ENCODE peak calls at places on chromosomes 13 and 19, in ten cellular contexts. D is HTR-8/SVneo; N is Peyer's patch; E is HCEC 1CT; C is ACHN; W is islet precursor cell; Z is EH; F is right atrium auricular region; M is cardiac septum; G is activated CD8-positive, alpha-beta memory T cell treated with anti-CD3 and anti-CD28 coated beads, Interleukin-2, amount 50 U/mL, for 48 hours. X is an unnamed sample.

GRCh38 chr19:52945652-52946321 is 16.9 kb downstream of the ZNF816 start:
- DNase-seq in M (no peak), C (no peak), E (no peak), G (no peak), Z (no peak), F (no peak), W (no peak), D (no peak), N (no peak), X (no peak)

GRCh38 chr19:5321851-5322681 is 18.5 kb downstream of the PTPRS start:
- DNase-seq in Z (peak; percentile 31), E (no peak), G (peak; percentile 62), M (peak; percentile 78), C (no peak), N (peak; percentile 65), W (no peak), F (no peak), D (no peak), X (no peak)

GRCh38 chr19:50496189-50497029 is 14.6 kb downstream of the JOSD2 start:
- DNase-seq in M (peak; percentile 88), G (no peak), C (no peak), Z (no peak), E (no peak), F (no peak), W (peak; percentile 98), N (no peak), D (no peak), X (no peak)

GRCh38 chr13:42377640-42378382 is 105.9 kb downstream of the AKAP11 start:
- DNase-seq in E (no peak), F (no peak), M (no peak), N (peak; percentile 56), Z (no peak), D (no peak), C (no peak), G (no peak), W (no peak), X (no peak)

GRCh38 chr13:51814825-51815650 is 11.1 kb upstream of the DHRS12 start:
- DNase-seq in C (peak; percentile 62), F (peak; percentile 75), G (peak; percentile 82), W (peak; percentile 82), M (peak; percentile 82), Z (peak; percentile 65), E (peak; percentile 43), D (peak; percentile 65), N (peak; percentile 91), X (no peak)

GRCh38 chr13:51924756-51925544 is 63.2 kb downstream of the CCDC70 start:
- DNase-seq in D (no peak), M (peak; percentile 31), G (peak; percentile 10), C (no peak), Z (no peak), F (no peak), W (no peak), E (no peak), N (no peak), X (no peak)

GRCh38 chr19:48962029-48962848 is 2.9 kb upstream of the FTL start:
- DNase-seq in D (peak; percentile 56), E (peak; percentile 17), G (peak; percentile 73), W (peak; percentile 80), Z (peak; percentile 54), C (peak; percentile 55), M (peak; percentile 95), N (peak; percentile 93), F (no peak), X (no peak)

GRCh38 chr19:53553159-53553558 is 15.2 kb downstream of the ZNF331 start:
- DNase-seq in M (no peak), C (no peak), G (no peak), Z (no peak), E (no peak), W (no peak), N (no peak), F (no peak), D (no peak), X (no peak)

GRCh38 chr19:12840091-12841079 is 2.1 kb downstream of the MAST1 start:
- DNase-seq in N (peak; percentile 70), D (no peak), E (peak; percentile 62), W (peak; percentile 97), G (peak; percentile 87), Z (peak; percentile 82), C (peak; percentile 45), M (no peak), F (no peak), X (no peak)

X was measured in activated CD4-positive, alpha-beta T cell treated with anti-CD3 and anti-CD28 coated beads, Interleukin-2, amount 50 U/mL, for 24 hours.